ENCODE peak calls at places on chromosomes 4 and X, in seven cellular contexts. P is HepG2, K is suprapubic skin, R is K562, G is stomach, T is sigmoid colon, S is SK-N-SH. Z is an unnamed sample.
A peak's percentile ranks its signal among the peaks of the same experiment; 100 is the strongest.

GRCh38 chrX:154327026-154327820 is 31.6 kb downstream of the TKTL1 start:
- DNase-seq in P (no peak), K (no peak), R (no peak), G (no peak), T (no peak), S (no peak), Z (no peak)

GRCh38 chr4:958314-958665 is 15.1 kb downstream of the DGKQ start:
- DNase-seq in P (no peak), K (no peak), R (no peak), G (no peak), T (peak; percentile 56), S (peak; percentile 37), Z (no peak)

GRCh38 chr4:128825226-128825625 is 15.7 kb downstream of the JADE1 start:
- DNase-seq in P (no peak), K (no peak), R (peak; percentile 71), G (no peak), T (no peak), S (no peak), Z (no peak)

GRCh38 chrX:84469226-84469625 is 33.0 kb downstream of the HDX start:
- DNase-seq in P (no peak), K (no peak), R (no peak), G (no peak), T (no peak), S (peak; percentile 18), Z (no peak)

GRCh38 chr4:7607156-7607910 is 172.6 kb upstream of the PSAPL1 start:
- DNase-seq in P (no peak), K (no peak), R (no peak), G (no peak), T (no peak), S (no peak), Z (no peak)

GRCh38 chr4:61921890-61922289 is 721.8 kb downstream of the ADGRL3 start:
- DNase-seq in P (peak; percentile 3), K (no peak), R (no peak), G (no peak), T (no peak), S (no peak), Z (no peak)

GRCh38 chr4:184357164-184357563 is 117.2 kb downstream of the IRF2 start:
- DNase-seq in P (no peak), K (no peak), R (no peak), G (no peak), T (no peak), S (no peak), Z (no peak)

GRCh38 chrX:109952985-109953905 is 49.7 kb upstream of the TMEM164 start:
- DNase-seq in P (no peak), K (no peak), R (no peak), G (no peak), T (no peak), S (no peak), Z (no peak)

GRCh38 chrX:103663921-103664320 is 22.6 kb downstream of the MORF4L2 start:
- DNase-seq in P (no peak), K (no peak), R (no peak), G (no peak), T (no peak), S (no peak), Z (no peak)

GRCh38 chrX:134932528-134933217 is 58.1 kb upstream of the SMIM10 start:
- DNase-seq in P (peak; percentile 55), K (no peak), R (no peak), G (no peak), T (no peak), S (no peak), Z (no peak)

GRCh38 chr4:5146248-5146647 is 95.0 kb downstream of the STK32B start:
- DNase-seq in P (no peak), K (no peak), R (no peak), G (no peak), T (no peak), S (no peak), Z (no peak)

GRCh38 chr4:140726776-140727500 is 29.2 kb downstream of the TBC1D9 start:
- DNase-seq in P (no peak), K (no peak), R (no peak), G (no peak), T (no peak), S (no peak), Z (no peak)

GRCh38 chrX:137651647-137652046 is 85.7 kb downstream of the ZIC3 start:
- DNase-seq in P (no peak), K (no peak), R (no peak), G (no peak), T (no peak), S (no peak), Z (no peak)

GRCh38 chr4:112894951-112895350 is 154.5 kb upstream of the ANK2 start:
- DNase-seq in P (no peak), K (no peak), R (no peak), G (no peak), T (no peak), S (peak; percentile 28), Z (no peak)

GRCh38 chr4:138766332-138766731 is 249.2 kb upstream of the NOCT start:
- DNase-seq in P (no peak), K (no peak), R (no peak), G (no peak), T (no peak), S (no peak), Z (no peak)

GRCh38 chr4:87622303-87622702 is 14.0 kb downstream of the DSPP start:
- DNase-seq in P (no peak), K (no peak), R (no peak), G (no peak), T (no peak), S (no peak), Z (no peak)
- TF ChIP-seq EP300 in P (no peak), K (no peak), R (no peak), G (no peak), T (no peak), S (no peak), Z (no peak)

GRCh38 chr4:109559983-109560686 is at the start of gene MCUB:
- DNase-seq in P (peak; percentile 69), K (peak; percentile 93), R (peak; percentile 90), G (peak; percentile 79), T (peak; percentile 93), S (peak; percentile 94), Z (peak; percentile 96)
- TF ChIP-seq POLR2AphosphoS5 in P (no peak), K (no peak), R (no peak), G (peak; percentile 73), T (no peak), S (peak; percentile 15), Z (peak; percentile 56)

GRCh38 chrX:119467842-119468185 is 430 bp upstream of the SLC25A5 start:
- DNase-seq in P (no peak), K (no peak), R (no peak), G (no peak), T (no peak), S (no peak), Z (no peak)

GRCh38 chrX:119468186-119468929 is at the start of gene SLC25A5:
- DNase-seq in P (peak; percentile 75), K (peak; percentile 82), R (peak; percentile 92), G (peak; percentile 86), T (peak; percentile 93), S (peak; percentile 89), Z (peak; percentile 96)

GRCh38 chrX:119466970-119467369 is 1.3 kb upstream of the SLC25A5 start:
- DNase-seq in P (no peak), K (no peak), R (no peak), G (no peak), T (no peak), S (no peak), Z (no peak)

GRCh38 chrX:119468930-119469635 is 839 bp downstream of the SLC25A5 start:
- DNase-seq in P (peak; percentile 45), K (peak; percentile 84), R (peak; percentile 94), G (peak; percentile 93), T (peak; percentile 93), S (peak; percentile 84), Z (peak; percentile 92)

DNA sequence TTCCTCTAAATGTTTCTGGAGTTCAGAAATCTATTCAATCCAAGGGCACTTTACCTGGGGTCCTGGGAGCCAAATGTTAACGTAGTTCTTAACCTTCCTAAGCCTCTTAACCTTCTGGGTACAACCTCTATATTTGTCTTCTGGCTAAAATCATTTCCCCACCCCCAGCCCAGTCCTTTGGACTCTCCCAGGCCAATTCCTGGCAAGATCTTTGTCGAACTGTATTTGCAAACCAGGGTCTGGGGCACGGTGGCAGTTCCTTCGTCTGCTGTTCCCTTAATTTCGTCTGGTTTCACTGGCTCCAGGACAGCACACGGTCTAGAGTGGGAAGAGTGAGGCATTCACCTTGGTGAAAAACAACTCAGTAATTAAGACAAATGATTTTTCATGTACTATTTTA is 811 bp upstream of the SLC25A5 start:
- DNase-seq in P (no peak), K (no peak), R (no peak), G (no peak), T (no peak), S (no peak), Z (no peak)
- H3K4me3 ChIP-seq in P (peak overlapping the region; percentile 57), K (peak overlapping the region; percentile 79), R (no peak overlapping the region), G (no peak overlapping the region), T (no peak overlapping the region), S (peak overlapping the region; percentile 88), Z (no peak overlapping the region)

DNA sequence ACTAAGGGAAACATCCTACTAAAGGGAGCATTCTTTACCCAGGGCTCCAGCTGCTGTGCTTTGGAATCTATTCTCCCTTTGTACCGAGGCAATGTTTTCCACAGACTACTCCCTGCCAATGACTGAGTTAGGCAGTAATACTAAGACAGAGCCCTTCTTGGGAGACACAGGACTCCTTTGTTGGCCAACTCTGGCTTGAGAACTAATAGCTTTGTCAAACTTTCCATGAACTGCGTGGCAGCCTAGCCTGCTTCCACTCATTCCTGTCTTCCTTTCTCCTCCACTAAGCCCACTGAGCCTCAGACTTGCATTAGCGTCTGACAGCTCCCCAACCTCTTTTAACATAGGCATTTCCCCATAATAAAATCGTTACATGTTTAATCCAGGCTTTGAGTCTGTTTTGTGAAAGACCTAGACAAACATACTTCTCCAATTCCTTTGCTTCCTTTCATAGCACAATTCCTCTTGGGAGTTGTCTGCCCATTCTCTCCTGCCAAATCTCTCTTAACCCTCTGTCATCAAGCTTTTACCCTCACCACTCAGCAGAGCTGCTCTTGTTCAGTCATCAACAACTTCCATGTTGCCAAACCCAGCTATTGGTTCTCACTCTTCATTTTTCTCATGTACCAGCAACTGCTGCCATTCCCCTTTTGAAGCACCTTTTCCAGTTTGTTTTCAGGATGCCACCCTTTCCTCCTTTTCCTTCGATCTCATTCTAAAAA is 300.3 kb upstream of the IGFBP7 start:
- DNase-seq in P (no peak), K (no peak), R (no peak), G (no peak), T (peak; percentile 68), S (no peak), Z (no peak)
- TF ChIP-seq EP300 in P (no peak), K (no peak), R (no peak), G (no peak), T (no peak), S (no peak), Z (no peak)

Z was measured in upper lobe of left lung.